ENCODE peak calls at places on chromosome 16, in four cellular contexts. Q is fibroblast of the aortic adventitia, F is brain microvascular endothelial cell, U is dorsolateral prefrontal cortex. R is an unnamed sample.

GRCh38 chr16:27189335-27189972 is 13.9 kb upstream of the KDM8 start:
- DNase-seq in F (no peak), Q (no peak), U (no peak), R (no peak)

GRCh38 chr16:57892041-57892440 is 78.9 kb downstream of the CNGB1 start:
- DNase-seq in U (no peak), F (peak), Q (peak), R (no peak)

GRCh38 chr16:2814757-2815298 is 2.2 kb upstream of the PRSS21 start:
- DNase-seq in U (peak), Q (no peak), F (no peak), R (no peak)

GRCh38 chr16:27795992-27796614 is 246.2 kb downstream of the KATNIP start:
- DNase-seq in U (no peak), Q (peak), F (peak), R (peak)

GRCh38 chr16:88508868-88509748 is 56.0 kb downstream of the ZFPM1 start:
- DNase-seq in U (no peak), F (no peak), Q (no peak), R (no peak)

GRCh38 chr16:56781565-56781964 is 51.6 kb downstream of the NUP93 start:
- DNase-seq in Q (no peak), U (no peak), F (no peak), R (peak)

GRCh38 chr16:424033-424622 is 1.3 kb upstream of the RAB11FIP3 start:
- DNase-seq in Q (peak), F (peak), U (peak), R (peak)

GRCh38 chr16:21982108-21982507 is 18.8 kb downstream of the PDZD9 start:
- DNase-seq in U (no peak), F (no peak), Q (no peak), R (no peak)

GRCh38 chr16:86906608-86907007 is 328.3 kb downstream of the FOXL1 start:
- DNase-seq in F (no peak), U (no peak), Q (no peak), R (no peak)

GRCh38 chr16:22684282-22685161 is 129.4 kb upstream of the HS3ST2 start:
- DNase-seq in Q (peak), F (no peak), U (no peak), R (no peak)

GRCh38 chr16:88662222-88662842 is 559 bp downstream of the MVD start:
- DNase-seq in F (no peak), Q (no peak), U (no peak), R (no peak)

GRCh38 chr16:81136331-81137011 is 40.3 kb upstream of the GCSH start:
- DNase-seq in U (peak), Q (no peak), F (no peak), R (peak)

GRCh38 chr16:49465661-49466528 is 92.3 kb downstream of the C16orf78 start:
- DNase-seq in F (no peak), U (no peak), Q (no peak), R (no peak)

DNA sequence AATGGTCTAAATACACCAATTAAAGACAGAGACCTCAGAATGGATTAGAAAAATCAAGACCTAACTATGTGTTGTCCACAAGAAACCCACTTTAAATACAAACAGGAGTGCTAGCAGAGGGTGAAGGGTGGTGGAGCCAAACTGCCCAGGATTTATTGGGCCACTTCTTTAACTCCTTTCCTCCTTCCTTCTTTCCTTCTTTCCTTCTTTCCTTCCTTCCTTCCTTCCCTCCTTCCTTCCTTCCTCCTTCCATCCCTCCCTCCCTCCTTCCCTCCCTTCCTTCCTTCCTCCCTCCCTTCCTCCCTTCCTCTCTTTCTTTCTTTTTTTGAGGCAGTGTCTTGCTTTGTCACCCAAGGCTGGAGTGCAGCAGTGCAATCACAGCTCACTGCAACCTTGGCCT is 34.3 kb upstream of the EMP2 start:
- DNase-seq in U (no peak), F (no peak), Q (no peak), R (no peak)
- TF ChIP-seq CTCF in U (no peak), F (no peak), Q (no peak), R (no peak)

GRCh38 chr16:75264531-75264998 is 13.1 kb upstream of the BCAR1 start:
- DNase-seq in U (no peak), Q (peak), F (no peak), R (no peak)
- H3K4me3 ChIP-seq in U (peak), Q (peak), F (peak), R (peak)

GRCh38 chr16:72349719-72350118 is 177.8 kb upstream of the PMFBP1 start:
- DNase-seq in U (no peak), Q (no peak), F (no peak), R (no peak)
- TF ChIP-seq CTCF in U (no peak), Q (no peak), F (no peak), R (no peak)

GRCh38 chr16:4364196-4365013 is 7.2 kb upstream of the VASN start:
- DNase-seq in Q (no peak), F (no peak), U (no peak), R (no peak)

GRCh38 chr16:4366016-4366415 is 5.6 kb upstream of the VASN start:
- DNase-seq in Q (no peak), U (no peak), F (no peak), R (no peak)

GRCh38 chr16:4362476-4363250 is 9.0 kb upstream of the VASN start:
- DNase-seq in F (no peak), U (peak), Q (no peak), R (no peak)

GRCh38 chr16:4365615-4366014 is 6.0 kb upstream of the VASN start:
- DNase-seq in F (no peak), U (no peak), Q (no peak), R (no peak)

GRCh38 chr16:4365014-4365406 is 6.6 kb upstream of the VASN start:
- DNase-seq in Q (no peak), U (no peak), F (no peak), R (no peak)
- H3K4me3 ChIP-seq in Q (no peak), U (no peak), F (no peak), R (no peak)

DNA sequence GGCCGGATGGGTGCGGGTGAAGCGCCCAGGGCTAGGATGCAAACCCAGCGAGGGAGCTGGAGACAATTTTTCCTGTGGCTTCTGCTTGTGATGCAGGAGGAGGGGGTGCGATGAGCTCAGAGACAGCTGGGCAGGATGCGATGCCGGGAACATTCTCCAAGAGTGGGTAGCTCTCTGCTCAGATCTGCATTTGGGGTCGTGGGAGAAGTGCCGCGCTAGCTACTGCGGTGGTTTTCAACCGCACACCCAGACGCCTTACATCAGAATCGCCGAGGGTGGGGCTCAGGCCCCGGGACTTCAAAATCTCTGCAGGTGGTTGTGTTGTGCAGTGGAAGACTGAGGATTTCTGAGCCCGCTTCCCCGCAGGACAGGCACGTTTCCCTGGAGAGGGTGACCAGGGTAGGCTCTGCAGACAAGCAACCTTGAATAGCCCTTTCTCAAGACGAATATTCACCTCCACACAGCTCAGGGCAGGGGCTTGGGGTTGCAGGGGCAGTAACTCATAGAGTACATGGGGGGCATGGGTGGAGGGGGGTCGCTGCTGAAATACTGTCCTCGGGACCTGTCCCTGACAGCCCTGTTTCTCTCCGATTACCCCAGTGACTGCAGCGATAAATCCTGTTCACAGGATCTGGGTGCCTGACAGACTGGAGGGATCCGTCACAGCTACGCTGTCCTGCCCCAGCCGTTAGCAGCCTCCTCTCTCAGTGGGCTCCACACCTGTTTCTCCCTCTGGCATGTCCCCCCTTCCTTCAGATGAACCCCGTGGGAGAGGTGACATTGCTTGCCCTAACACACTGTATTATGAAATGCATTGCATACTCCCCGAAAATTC is 63.3 kb downstream of the HAPSTR1 start:
- DNase-seq in F (no peak), U (peak), Q (no peak), R (no peak)
- TF ChIP-seq CTCF in F (no peak), U (no peak), Q (no peak), R (no peak)

DNA sequence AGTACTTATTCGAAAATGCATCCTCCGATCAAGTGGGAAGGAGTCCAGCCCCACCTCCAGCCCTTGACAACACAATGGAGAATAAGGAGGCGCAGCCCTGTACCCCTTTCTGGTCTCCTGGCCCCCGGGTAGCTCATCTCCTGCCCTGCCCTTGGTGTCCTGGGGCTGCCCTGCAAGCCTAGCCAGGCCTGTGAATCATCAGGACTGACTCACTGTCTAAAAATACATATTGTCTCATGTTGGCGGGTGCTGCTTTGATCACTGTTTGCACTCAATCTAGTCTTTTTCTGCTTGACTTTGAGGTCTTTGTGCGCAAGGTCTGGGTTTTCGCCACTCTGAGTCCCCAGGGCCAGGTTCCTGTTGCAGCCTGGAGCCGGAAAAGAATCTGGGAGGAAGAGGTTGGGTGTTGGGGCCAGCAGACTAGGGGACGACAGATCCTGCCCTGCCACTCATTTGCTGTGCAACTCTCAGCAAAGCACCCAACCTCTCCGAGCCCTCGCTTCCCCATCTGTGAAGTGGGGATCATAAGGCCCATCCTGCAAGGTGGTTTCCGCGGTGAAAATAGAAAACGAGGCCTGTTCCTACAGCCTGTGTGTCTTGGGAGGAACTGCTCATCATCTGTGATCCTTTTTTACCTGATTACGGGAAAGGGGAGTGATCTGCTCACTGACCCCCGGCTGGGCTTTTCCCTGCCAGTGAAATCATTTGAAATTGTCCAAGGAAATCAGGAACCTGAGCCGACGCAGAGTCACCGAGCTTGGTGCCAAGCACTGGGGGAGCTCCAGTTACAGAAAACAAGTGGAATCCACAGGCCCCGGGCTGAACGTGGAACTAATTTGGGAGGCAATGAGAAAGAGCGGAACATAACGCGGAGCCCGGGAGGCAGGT is 230.4 kb downstream of the PARN start:
- DNase-seq in F (peak), Q (peak), U (peak), R (no peak)
- H3K4me3 ChIP-seq in F (no peak), Q (peak), U (no peak), R (no peak)

GRCh38 chr16:13453325-13453724 is 466.6 kb upstream of the ERCC4 start:
- DNase-seq in Q (no peak), F (no peak), U (no peak), R (no peak)

GRCh38 chr16:13448346-13448745 is 471.6 kb upstream of the ERCC4 start:
- DNase-seq in U (no peak), Q (no peak), F (no peak), R (no peak)

GRCh38 chr16:13453938-13454553 is 465.9 kb upstream of the ERCC4 start:
- DNase-seq in F (no peak), U (no peak), Q (no peak), R (peak)
- TF ChIP-seq CTCF in F (peak), U (peak), Q (no peak), R (peak)